ENCODE peak calls at places on chromosomes 12 and 14, in seven cellular contexts. One of them, this sample, is unnamed.
A peak's percentile ranks its signal among the peaks of the same experiment; 100 is the strongest.

GRCh38 chr12:68239309-68239708 is 13.7 kb upstream of the IL26 start:
- DNase-seq in hepatic stellate cell: no peak
- DNase-seq in GM04504: no peak
- DNase-seq in body of pancreas: no peak
- DNase-seq in NCI-H510A treated with DMSO at 0.1 percent for 48 hours: no peak
- DNase-seq in posterior cingulate gyrus: no peak
- DNase-seq in NAMALWA: no peak
- DNase-seq in this sample: no peak

GRCh38 chr14:85071447-85071846 is 458.5 kb upstream of the FLRT2 start:
- DNase-seq in hepatic stellate cell: no peak
- DNase-seq in GM04504: no peak
- DNase-seq in body of pancreas: no peak
- DNase-seq in NCI-H510A treated with DMSO at 0.1 percent for 48 hours: no peak
- DNase-seq in posterior cingulate gyrus: no peak
- DNase-seq in NAMALWA: no peak
- DNase-seq in this sample: no peak

GRCh38 chr14:99740411-99740810 is 52.8 kb upstream of the EML1 start:
- DNase-seq in hepatic stellate cell: no peak
- DNase-seq in GM04504: no peak
- DNase-seq in body of pancreas: no peak
- DNase-seq in NCI-H510A treated with DMSO at 0.1 percent for 48 hours: no peak
- DNase-seq in posterior cingulate gyrus: no peak
- DNase-seq in NAMALWA: no peak
- DNase-seq in this sample: no peak

GRCh38 chr12:118402251-118402650 is 25.9 kb downstream of the SUDS3 start:
- DNase-seq in hepatic stellate cell: peak; percentile 69
- DNase-seq in GM04504: peak; percentile 74
- DNase-seq in body of pancreas: no peak
- DNase-seq in NCI-H510A treated with DMSO at 0.1 percent for 48 hours: no peak
- DNase-seq in posterior cingulate gyrus: no peak
- DNase-seq in NAMALWA: no peak
- DNase-seq in this sample: peak; percentile 78

GRCh38 chr14:35046751-35047536 is 872 bp downstream of the FAM177A1 start:
- DNase-seq in hepatic stellate cell: no peak
- DNase-seq in GM04504: no peak
- DNase-seq in body of pancreas: peak; percentile 61
- DNase-seq in NCI-H510A treated with DMSO at 0.1 percent for 48 hours: peak; percentile 70
- DNase-seq in posterior cingulate gyrus: no peak
- DNase-seq in NAMALWA: peak; percentile 45
- DNase-seq in this sample: peak; percentile 15

GRCh38 chr14:102231476-102232347 is 73.3 kb downstream of the MOK start:
- DNase-seq in hepatic stellate cell: no peak
- DNase-seq in GM04504: no peak
- DNase-seq in body of pancreas: no peak
- DNase-seq in NCI-H510A treated with DMSO at 0.1 percent for 48 hours: no peak
- DNase-seq in posterior cingulate gyrus: no peak
- DNase-seq in NAMALWA: no peak
- DNase-seq in this sample: no peak

GRCh38 chr12:110335481-110336045 is 54.5 kb downstream of the ATP2A2 start:
- DNase-seq in hepatic stellate cell: no peak
- DNase-seq in GM04504: no peak
- DNase-seq in body of pancreas: no peak
- DNase-seq in NCI-H510A treated with DMSO at 0.1 percent for 48 hours: no peak
- DNase-seq in posterior cingulate gyrus: no peak
- DNase-seq in NAMALWA: no peak
- DNase-seq in this sample: no peak

GRCh38 chr12:131242741-131243496 is 289.2 kb downstream of the ADGRD1 start:
- DNase-seq in hepatic stellate cell: no peak
- DNase-seq in GM04504: no peak
- DNase-seq in body of pancreas: no peak
- DNase-seq in NCI-H510A treated with DMSO at 0.1 percent for 48 hours: no peak
- DNase-seq in posterior cingulate gyrus: peak; percentile 55
- DNase-seq in NAMALWA: peak; percentile 86
- DNase-seq in this sample: no peak

GRCh38 chr14:56474419-56475022 is 105.1 kb upstream of the TMEM260 start:
- DNase-seq in hepatic stellate cell: peak; percentile 27
- DNase-seq in GM04504: peak; percentile 10
- DNase-seq in body of pancreas: no peak
- DNase-seq in NCI-H510A treated with DMSO at 0.1 percent for 48 hours: peak; percentile 49
- DNase-seq in posterior cingulate gyrus: no peak
- DNase-seq in NAMALWA: peak; percentile 64
- DNase-seq in this sample: peak; percentile 66

GRCh38 chr14:80356413-80356812 is 145.1 kb upstream of the DIO2 start:
- DNase-seq in hepatic stellate cell: peak; percentile 1
- DNase-seq in GM04504: no peak
- DNase-seq in body of pancreas: peak; percentile 18
- DNase-seq in NCI-H510A treated with DMSO at 0.1 percent for 48 hours: peak; percentile 19
- DNase-seq in posterior cingulate gyrus: no peak
- DNase-seq in NAMALWA: peak; percentile 27
- DNase-seq in this sample: peak; percentile 47

GRCh38 chr12:67827820-67828383 is 161.3 kb upstream of the IFNG-AS1 start:
- DNase-seq in hepatic stellate cell: peak; percentile 89
- DNase-seq in GM04504: peak; percentile 78
- DNase-seq in body of pancreas: no peak
- DNase-seq in NCI-H510A treated with DMSO at 0.1 percent for 48 hours: no peak
- DNase-seq in posterior cingulate gyrus: no peak
- DNase-seq in NAMALWA: no peak
- DNase-seq in this sample: peak; percentile 93

GRCh38 chr14:88835661-88836060 is 11.2 kb downstream of the TTC8 start:
- DNase-seq in hepatic stellate cell: no peak
- DNase-seq in GM04504: no peak
- DNase-seq in body of pancreas: no peak
- DNase-seq in NCI-H510A treated with DMSO at 0.1 percent for 48 hours: no peak
- DNase-seq in posterior cingulate gyrus: no peak
- DNase-seq in NAMALWA: no peak
- DNase-seq in this sample: peak; percentile 41

GRCh38 chr14:22737052-22737451 is 29.4 kb upstream of the OXA1L start:
- DNase-seq in hepatic stellate cell: peak; percentile 8
- DNase-seq in GM04504: no peak
- DNase-seq in body of pancreas: no peak
- DNase-seq in NCI-H510A treated with DMSO at 0.1 percent for 48 hours: no peak
- DNase-seq in posterior cingulate gyrus: no peak
- DNase-seq in NAMALWA: no peak
- DNase-seq in this sample: no peak

This sample was measured in fibroblast of the aortic adventitia.